ENCODE peak calls at places on chromosomes 1 and 21, in eight cellular contexts. R, U, W, M, N, O, E and Y are unnamed samples.

GRCh38 chr1:88053065-88053464 is 631.0 kb upstream of the PKN2 start:
- DNase-seq in W (no peak), E (no peak), M (no peak), N (no peak), U (no peak), R (no peak), O (no peak), Y (no peak)

GRCh38 chr1:230634384-230634783 is 7.9 kb upstream of the COG2 start:
- DNase-seq in R (no peak), E (no peak), O (no peak), N (no peak), M (no peak), U (no peak), W (no peak), Y (no peak)

GRCh38 chr1:153428790-153429189 is 12.5 kb downstream of the S100A7A start:
- DNase-seq in U (no peak), M (no peak), O (no peak), N (no peak), W (no peak), E (no peak), R (no peak), Y (peak; percentile 61)

GRCh38 chr1:165883056-165883455 is 55.6 kb downstream of the UCK2 start:
- DNase-seq in N (no peak), O (no peak), U (no peak), R (peak; percentile 39), W (no peak), E (peak; percentile 79), M (no peak), Y (peak; percentile 45)

GRCh38 chr1:82110366-82111254 is 309.9 kb downstream of the ADGRL2 start:
- DNase-seq in R (peak; percentile 48), N (no peak), O (no peak), E (no peak), W (no peak), U (no peak), M (no peak), Y (no peak)

GRCh38 chr1:79117376-79117775 is 110.8 kb upstream of the ADGRL4 start:
- DNase-seq in W (no peak), E (no peak), M (no peak), N (no peak), U (no peak), R (no peak), O (no peak), Y (no peak)

GRCh38 chr1:215082532-215083407 is at the start of gene KCNK2:
- DNase-seq in U (no peak), M (peak; percentile 16), N (peak; percentile 19), W (no peak), O (no peak), R (peak; percentile 25), E (peak; percentile 28), Y (peak; percentile 75)

GRCh38 chr1:198259336-198260109 is 102.7 kb downstream of the NEK7 start:
- DNase-seq in M (no peak), E (peak; percentile 13), U (no peak), W (no peak), R (no peak), O (no peak), N (no peak), Y (no peak)

GRCh38 chr1:214632091-214632490 is 29.1 kb downstream of the CENPF start:
- DNase-seq in U (no peak), N (no peak), E (no peak), M (no peak), O (no peak), R (no peak), W (no peak), Y (no peak)

GRCh38 chr1:60088620-60089155 is 15.1 kb upstream of the C1orf87 start:
- DNase-seq in O (no peak), U (no peak), N (no peak), R (no peak), W (no peak), M (peak; percentile 19), E (peak; percentile 30), Y (peak; percentile 14)

GRCh38 chr1:59671066-59671952 is 143.4 kb upstream of the HOOK1 start:
- DNase-seq in M (no peak), E (no peak), R (no peak), U (no peak), N (no peak), W (no peak), O (no peak), Y (peak; percentile 11)

GRCh38 chr1:77889240-77889637 is 815 bp downstream of the NEXN start:
- DNase-seq in O (peak; percentile 53), M (peak; percentile 62), E (peak; percentile 62), R (peak; percentile 53), N (no peak), W (no peak), U (no peak), Y (peak; percentile 63)

GRCh38 chr1:8679411-8679800 is 138.0 kb downstream of the RERE start:
- DNase-seq in U (no peak), O (no peak), M (peak; percentile 83), W (no peak), N (no peak), R (peak; percentile 27), E (no peak), Y (no peak)

GRCh38 chr21:44011774-44012473 is at the start of gene TRAPPC10:
- DNase-seq in M (peak; percentile 93), W (peak; percentile 83), E (peak; percentile 92), N (peak; percentile 87), O (peak; percentile 37), R (peak; percentile 82), U (peak; percentile 90), Y (peak; percentile 88)

DNA sequence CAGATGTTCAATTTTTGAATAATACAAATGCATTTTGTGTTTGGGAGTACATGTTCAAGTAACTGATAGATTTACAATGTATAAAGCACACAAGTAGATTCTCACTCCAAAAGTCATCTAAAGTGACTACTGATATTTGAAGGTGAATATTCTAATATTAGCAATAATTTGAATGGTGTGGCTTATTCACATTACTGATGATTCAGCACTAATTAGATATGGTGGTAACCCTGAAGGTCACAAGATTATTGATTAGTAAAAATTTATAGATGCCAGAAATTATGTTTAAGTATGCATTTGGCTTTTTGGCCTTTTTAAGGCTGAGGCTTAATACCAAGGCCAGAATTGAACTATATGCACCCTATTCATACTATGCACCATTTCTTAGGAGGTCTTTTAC is 52.4 kb upstream of the TENT5C start:
- DNase-seq in N (no peak), W (no peak), M (no peak), O (no peak), R (no peak), U (no peak), E (no peak), Y (no peak)
- TF ChIP-seq CTCF in N (no peak), W (no peak), M (no peak), O (no peak), R (no peak), U (no peak), E (no peak), Y (no peak)

GRCh38 chr1:63068626-63069025 is 253.7 kb upstream of the FOXD3 start:
- DNase-seq in O (no peak), M (no peak), R (peak; percentile 40), E (peak; percentile 65), N (no peak), W (no peak), U (no peak), Y (no peak)

GRCh38 chr1:63074321-63074720 is 248.0 kb upstream of the FOXD3 start:
- DNase-seq in W (no peak), U (no peak), R (no peak), O (no peak), E (no peak), N (no peak), M (no peak), Y (peak; percentile 46)

GRCh38 chr1:63069214-63069613 is 253.2 kb upstream of the FOXD3 start:
- DNase-seq in O (no peak), U (no peak), W (no peak), E (no peak), R (no peak), M (no peak), N (no peak), Y (no peak)

DNA sequence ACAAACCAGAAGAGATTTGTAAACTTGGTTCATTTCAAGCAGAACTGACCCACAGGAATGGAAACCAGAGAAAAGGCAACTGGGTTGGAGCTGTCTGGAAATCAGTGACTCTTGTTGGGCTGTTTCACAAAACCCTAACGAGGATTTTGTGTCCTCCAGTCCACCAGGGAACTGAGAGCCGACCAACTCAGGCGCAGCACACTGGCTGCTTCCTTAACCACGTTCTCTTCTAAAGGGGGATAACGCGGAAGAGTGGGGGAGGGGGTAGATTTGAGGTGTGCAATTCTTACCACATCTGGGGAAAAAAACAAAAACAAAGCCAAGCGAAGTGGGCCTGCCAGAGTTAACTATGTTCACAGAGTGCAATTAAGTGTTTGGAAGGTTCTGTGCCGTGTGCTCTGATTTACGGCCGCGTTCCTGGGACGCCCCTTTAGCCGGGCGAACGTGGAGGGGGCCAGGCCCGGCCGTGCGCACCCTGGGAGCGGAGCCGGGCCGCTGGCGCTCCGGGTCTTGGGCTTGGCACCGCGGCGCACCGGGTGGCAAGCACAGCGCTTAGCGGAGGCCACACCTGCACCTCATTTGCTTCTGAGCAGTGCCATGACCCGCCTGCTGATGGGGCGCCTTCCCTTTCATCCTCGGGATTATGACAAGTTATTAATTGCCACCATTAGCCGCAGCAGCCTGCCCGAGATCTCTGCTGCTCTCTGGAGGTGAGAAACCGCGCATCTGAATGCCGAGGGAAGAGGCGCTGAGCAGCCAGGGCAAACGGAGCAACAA is 248.6 kb upstream of the FOXD3 start:
- DNase-seq in W (no peak), R (no peak), U (no peak), O (no peak), E (no peak), M (peak; percentile 31), N (no peak), Y (peak; percentile 73)
- TF ChIP-seq CTCF in W (no peak), R (no peak), U (no peak), O (no peak), E (no peak), M (peak; percentile 42), N (no peak), Y (peak; percentile 54)

DNA sequence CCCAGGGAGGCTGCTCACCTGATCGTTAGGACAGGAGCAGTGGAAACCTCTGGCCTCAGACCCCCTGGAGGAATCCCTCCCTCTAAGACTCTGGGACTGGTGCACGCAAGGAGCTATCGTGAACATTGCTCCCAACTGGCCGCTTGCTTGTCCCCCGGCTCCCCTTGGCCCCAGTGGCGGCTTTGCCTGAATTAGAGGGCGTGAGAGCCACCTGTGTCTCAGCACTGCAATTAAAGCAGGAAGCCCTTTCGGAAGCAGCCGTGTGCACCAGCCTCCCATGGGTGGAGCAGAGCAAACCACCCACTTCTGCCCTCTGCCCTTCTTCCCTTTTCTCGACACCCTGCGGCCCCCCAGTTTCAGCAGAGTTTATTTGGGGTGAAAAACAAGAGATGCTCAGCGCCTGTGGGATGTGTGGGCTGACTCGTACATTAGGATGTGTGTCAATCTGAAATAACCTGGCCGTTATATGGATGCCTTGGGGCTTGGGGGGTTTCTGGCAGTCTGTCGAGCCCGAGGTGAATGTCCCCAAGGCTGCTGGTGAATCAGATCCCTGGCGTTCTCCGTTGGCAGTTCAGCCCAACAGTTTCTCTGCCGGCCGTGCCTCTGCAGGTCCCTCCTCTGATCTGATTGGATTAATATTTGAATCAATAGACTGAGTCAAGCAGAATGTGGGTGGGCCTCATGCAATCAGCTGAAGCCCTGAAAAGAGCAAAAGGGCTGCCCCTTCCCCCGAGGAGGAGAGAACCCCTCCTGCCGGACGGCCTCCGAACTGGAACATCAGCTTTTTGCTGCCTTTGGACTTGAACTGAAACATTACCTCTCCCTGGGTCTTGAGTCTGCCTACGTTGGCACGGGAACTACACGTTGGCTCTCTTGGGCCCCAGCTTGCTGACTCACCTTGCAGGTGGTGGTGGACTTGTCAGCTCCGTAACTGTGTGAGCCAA is 7.3 kb upstream of the UMODL1 start:
- DNase-seq in N (no peak), W (peak; percentile 53), R (peak; percentile 76), M (no peak), E (peak; percentile 56), U (no peak), O (no peak), Y (peak; percentile 20)
- TF ChIP-seq CTCF in N (no peak), W (no peak), R (no peak), M (no peak), E (no peak), U (no peak), O (no peak), Y (no peak)

GRCh38 chr1:100353073-100353801 is 931 bp downstream of the CDC14A start:
- DNase-seq in N (no peak), O (no peak), W (peak; percentile 54), U (peak; percentile 43), E (no peak), R (no peak), M (peak; percentile 52), Y (peak; percentile 80)
- TF ChIP-seq CTCF in N (no peak), O (no peak), W (no peak), U (no peak), E (no peak), R (no peak), M (no peak), Y (no peak)